ENCODE peak calls at places on chromosomes 4 and X, in seven cellular contexts. H is stimulated activated naive CD8-positive, alpha-beta T cell treated with anti-CD3 and anti-CD28 coated beads, Interleukin-15, Interleukin-2, amounts not matched to agents 100 U/mL and 50 U/mL, for 24 hours; N is epithelial cell of proximal tubule; T is C1 segment of cervical spinal cord; X is psoas muscle; K is fibroblast of lung; G is left ventricle myocardium inferior. E is an unnamed sample.

GRCh38 chr4:181613210-181613609 is 630.0 kb upstream of the TENM3 start:
- DNase-seq in K (no peak), X (no peak), N (no peak), T (no peak), H (no peak), G (no peak), E (no peak)

GRCh38 chr4:26124753-26125236 is 196.0 kb upstream of the RBPJ start:
- DNase-seq in K (no peak), G (no peak), H (no peak), X (no peak), T (no peak), N (no peak), E (peak)

GRCh38 chr4:68176500-68176899 is 46.8 kb upstream of the TMPRSS11F start:
- DNase-seq in K (no peak), N (no peak), T (no peak), G (no peak), H (no peak), X (no peak), E (no peak)

GRCh38 chrX:129823523-129823922 is 20.2 kb downstream of the ZDHHC9 start:
- DNase-seq in K (no peak), G (no peak), H (no peak), X (no peak), N (no peak), T (no peak), E (no peak)

GRCh38 chrX:40145001-40145631 is 47.4 kb upstream of the BCOR start:
- DNase-seq in N (no peak), X (peak), T (no peak), G (no peak), H (no peak), K (no peak), E (peak)

GRCh38 chrX:104270916-104271512 is 16.3 kb upstream of the ESX1 start:
- DNase-seq in T (peak), X (no peak), H (peak), N (no peak), K (no peak), G (peak), E (peak)

GRCh38 chr4:74451214-74451661 is 6.3 kb downstream of the AREG start:
- DNase-seq in N (peak), T (no peak), K (peak), X (no peak), G (no peak), H (no peak), E (peak)

GRCh38 chrX:107324493-107325310 is 118.3 kb downstream of the DNAAF6 start:
- DNase-seq in H (peak), N (no peak), T (no peak), X (no peak), G (no peak), K (peak), E (no peak)

GRCh38 chr4:89277412-89277811 is 30.2 kb downstream of the GPRIN3 start:
- DNase-seq in G (no peak), H (no peak), N (no peak), K (peak), T (no peak), X (no peak), E (peak)

GRCh38 chr4:74098628-74098995 is 383 bp downstream of the CXCL2 start:
- DNase-seq in G (peak), T (no peak), K (no peak), H (no peak), N (no peak), X (peak), E (no peak)

GRCh38 chrX:63275127-63275526 is 76.0 kb downstream of the SPIN4 start:
- DNase-seq in K (no peak), G (no peak), T (no peak), H (peak), X (no peak), N (no peak), E (no peak)

GRCh38 chrX:155544886-155545285 is 67.9 kb downstream of the TMLHE start:
- DNase-seq in X (no peak), H (no peak), K (peak), G (no peak), T (no peak), N (no peak), E (no peak)

GRCh38 chr4:167100120-167100519 is 134.2 kb downstream of the SPOCK3 start:
- DNase-seq in T (no peak), G (no peak), X (no peak), K (peak), N (peak), H (no peak), E (no peak)

GRCh38 chr4:78768447-78769177 is 7.5 kb upstream of the BMP2K start:
- DNase-seq in X (no peak), G (no peak), N (no peak), H (no peak), K (peak), T (no peak), E (peak)

GRCh38 chr4:138576684-138577083 is 334.5 kb upstream of the SLC7A11 start:
- DNase-seq in X (no peak), H (no peak), K (peak), G (no peak), T (no peak), N (no peak), E (peak)

GRCh38 chrX:150486011-150486410 is 82.4 kb upstream of the MTM1 start:
- DNase-seq in K (peak), T (peak), G (peak), H (peak), X (peak), N (no peak), E (peak)

GRCh38 chr4:132123870-132124623 is 1025.0 kb upstream of the PCDH10 start:
- DNase-seq in G (no peak), N (peak), K (peak), T (no peak), X (no peak), H (no peak), E (peak)

GRCh38 chr4:184375027-184375426 is 99.3 kb downstream of the IRF2 start:
- DNase-seq in N (no peak), X (no peak), T (no peak), G (no peak), K (peak), H (no peak), E (peak)

GRCh38 chr4:151711680-151712079 is 49.1 kb downstream of the GATB start:
- DNase-seq in G (no peak), X (no peak), K (no peak), H (no peak), T (no peak), N (no peak), E (no peak)

GRCh38 chr4:76116821-76117220 is 31.4 kb downstream of the NUP54 start:
- DNase-seq in K (no peak), T (no peak), H (no peak), G (no peak), N (no peak), X (no peak), E (no peak)

GRCh38 chr4:79178770-79179169 is 147.1 kb downstream of the NAA11 start:
- DNase-seq in G (peak), T (no peak), N (no peak), H (no peak), K (peak), X (no peak), E (peak)

GRCh38 chr4:153748378-153748777 is 11.4 kb downstream of the RNF175 start:
- DNase-seq in X (no peak), G (no peak), N (no peak), K (peak), T (no peak), H (no peak), E (peak)

GRCh38 chrX:85903692-85904471 is 143.5 kb downstream of the CHM start:
- DNase-seq in G (no peak), X (no peak), H (no peak), K (peak), N (no peak), T (no peak), E (no peak)

GRCh38 chrX:82141942-82142341 is 940.0 kb downstream of the SH3BGRL start:
- DNase-seq in H (no peak), K (no peak), T (no peak), N (no peak), X (no peak), G (no peak), E (no peak)

GRCh38 chrX:12610079-12610478 is 181.1 kb upstream of the PRPS2 start:
- DNase-seq in X (no peak), K (peak), G (no peak), T (no peak), H (no peak), N (no peak), E (no peak)

GRCh38 chr4:67933038-67933437 is 30.3 kb downstream of the TMPRSS11A start:
- DNase-seq in X (no peak), N (no peak), G (no peak), T (no peak), H (no peak), K (peak), E (no peak)

E was measured in fibroblast of gingiva.